ENCODE peak calls at places on chromosomes 3 and 15, in ten cellular contexts. J is adipocyte; Q is GM04503; C is foreskin fibroblast; B is stimulated activated CD4-positive, alpha-beta T cell treated with anti-CD3 and anti-CD28 coated beads, Interleukin-1b, Interleukin-23, amount 100 ng/mL, for 4 hours; H is mammary epithelial cell; M is HT-29; S is effector CD4-positive, alpha-beta T cell; T is NCI-H1105 treated with DMSO at 0.1 percent for 48 hours; K is left cardiac atrium. P is an unnamed sample.

GRCh38 chr3:41503998-41504623 is 304.8 kb downstream of the CTNNB1 start:
- DNase-seq in J (no peak), Q (no peak), C (no peak), B (no peak), H (no peak), M (no peak), S (no peak), T (no peak), K (no peak), P (no peak)

GRCh38 chr3:141064255-141064926 is 13.2 kb downstream of the SPSB4 start:
- DNase-seq in J (no peak), Q (no peak), C (no peak), B (no peak), H (no peak), M (no peak), S (no peak), T (no peak), K (no peak), P (no peak)

GRCh38 chr3:64340636-64341240 is 115.5 kb upstream of the PRICKLE2 start:
- DNase-seq in J (peak), Q (no peak), C (peak), B (no peak), H (peak), M (no peak), S (no peak), T (no peak), K (no peak), P (no peak)

GRCh38 chr3:99167016-99167415 is 265.5 kb upstream of the DCBLD2 start:
- DNase-seq in J (peak), Q (peak), C (peak), B (no peak), H (no peak), M (no peak), S (no peak), T (no peak), K (no peak), P (no peak)

GRCh38 chr3:141920701-141921100 is 44.3 kb downstream of the ATP1B3 start:
- DNase-seq in J (no peak), Q (no peak), C (no peak), B (no peak), H (no peak), M (no peak), S (no peak), T (no peak), K (no peak), P (no peak)

GRCh38 chr15:44729394-44729913 is 6.9 kb upstream of the TRIM69 start:
- DNase-seq in J (peak), Q (no peak), C (no peak), B (no peak), H (no peak), M (no peak), S (no peak), T (peak), K (peak), P (peak)

GRCh38 chr3:45140392-45140791 is 5.8 kb downstream of the CDCP1 start:
- DNase-seq in J (no peak), Q (no peak), C (peak), B (no peak), H (peak), M (no peak), S (no peak), T (no peak), K (no peak), P (no peak)

GRCh38 chr3:111715911-111716523 is 120.9 kb upstream of the ZBED2 start:
- DNase-seq in J (peak), Q (no peak), C (no peak), B (no peak), H (no peak), M (peak), S (no peak), T (peak), K (peak), P (peak)

GRCh38 chr3:174440741-174441587 is 418.2 kb upstream of the NAALADL2 start:
- DNase-seq in J (peak), Q (peak), C (peak), B (peak), H (peak), M (peak), S (no peak), T (peak), K (peak), P (peak)

GRCh38 chr3:87810427-87810826 is 248.4 kb downstream of the CGGBP1 start:
- DNase-seq in J (no peak), Q (no peak), C (no peak), B (no peak), H (no peak), M (no peak), S (no peak), T (no peak), K (no peak), P (no peak)

GRCh38 chr3:58355174-58355573 is 22.5 kb downstream of the PXK start:
- DNase-seq in J (no peak), Q (no peak), C (no peak), B (no peak), H (no peak), M (no peak), S (no peak), T (no peak), K (no peak), P (no peak)

GRCh38 chr3:33439421-33440327 is 531 bp downstream of the UBP1 start:
- DNase-seq in J (peak), Q (no peak), C (peak), B (no peak), H (peak), M (peak), S (peak), T (peak), K (peak), P (peak)

GRCh38 chr15:80310776-80311175 is 58.8 kb upstream of the CTXND1 start:
- DNase-seq in J (no peak), Q (no peak), C (no peak), B (no peak), H (peak), M (no peak), S (no peak), T (no peak), K (no peak), P (no peak)

GRCh38 chr3:152193673-152194267 is 75.0 kb upstream of the MBNL1 start:
- DNase-seq in J (no peak), Q (no peak), C (no peak), B (no peak), H (no peak), M (no peak), S (peak), T (no peak), K (no peak), P (no peak)

GRCh38 chr15:76935620-76936019 is 4.1 kb downstream of the RCN2 start:
- DNase-seq in J (no peak), Q (no peak), C (no peak), B (no peak), H (no peak), M (no peak), S (no peak), T (no peak), K (no peak), P (no peak)

GRCh38 chr15:100704281-100705055 is 102.1 kb downstream of the ASB7 start:
- DNase-seq in J (no peak), Q (peak), C (peak), B (no peak), H (peak), M (no peak), S (no peak), T (no peak), K (no peak), P (no peak)

GRCh38 chr3:190105876-190106275 is 14.8 kb downstream of the P3H2 start:
- DNase-seq in J (peak), Q (peak), C (no peak), B (no peak), H (no peak), M (no peak), S (no peak), T (no peak), K (no peak), P (no peak)

GRCh38 chr15:60994842-60995495 is 234.1 kb downstream of the RORA start:
- DNase-seq in J (no peak), Q (no peak), C (no peak), B (no peak), H (no peak), M (no peak), S (no peak), T (peak), K (no peak), P (peak)

GRCh38 chr3:191328963-191329653 is at the start of gene CCDC50:
- DNase-seq in J (peak), Q (peak), C (peak), B (peak), H (peak), M (peak), S (peak), T (peak), K (peak), P (peak)

GRCh38 chr3:87082806-87083440 is 92.0 kb upstream of the VGLL3 start:
- DNase-seq in J (peak), Q (peak), C (peak), B (no peak), H (peak), M (peak), S (no peak), T (peak), K (no peak), P (no peak)

GRCh38 chr3:49869525-49870126 is at the start of gene CAMKV:
- DNase-seq in J (peak), Q (no peak), C (no peak), B (no peak), H (no peak), M (no peak), S (peak), T (peak), K (no peak), P (no peak)

GRCh38 chr3:195900426-195901355 is 7.7 kb downstream of the TNK2 start:
- DNase-seq in J (no peak), Q (no peak), C (peak), B (no peak), H (peak), M (no peak), S (no peak), T (no peak), K (peak), P (peak)

GRCh38 chr15:96501362-96501761 is 170.9 kb downstream of the NR2F2 start:
- DNase-seq in J (no peak), Q (no peak), C (no peak), B (no peak), H (no peak), M (no peak), S (no peak), T (no peak), K (no peak), P (no peak)

GRCh38 chr3:196686436-196686835 is 25.6 kb downstream of the CEP19 start:
- DNase-seq in J (no peak), Q (no peak), C (no peak), B (no peak), H (no peak), M (no peak), S (no peak), T (no peak), K (no peak), P (no peak)

GRCh38 chr3:187736418-187736871 is 8.8 kb downstream of the BCL6 start:
- DNase-seq in J (peak), Q (no peak), C (peak), B (no peak), H (peak), M (no peak), S (no peak), T (no peak), K (peak), P (peak)

GRCh38 chr15:40306908-40307307 is 827 bp downstream of the PLCB2 start:
- DNase-seq in J (no peak), Q (no peak), C (no peak), B (no peak), H (no peak), M (no peak), S (no peak), T (no peak), K (peak), P (no peak)

GRCh38 chr15:52100807-52101206 is 11.8 kb downstream of the BCL2L10 start:
- DNase-seq in J (peak), Q (peak), C (peak), B (no peak), H (peak), M (peak), S (no peak), T (no peak), K (peak), P (peak)

GRCh38 chr3:61944736-61945135 is 383.4 kb downstream of the PTPRG start:
- DNase-seq in J (no peak), Q (no peak), C (no peak), B (no peak), H (no peak), M (no peak), S (no peak), T (no peak), K (no peak), P (no peak)

GRCh38 chr3:107430214-107431047 is 53.2 kb downstream of the CCDC54 start:
- DNase-seq in J (peak), Q (no peak), C (no peak), B (no peak), H (no peak), M (no peak), S (no peak), T (no peak), K (peak), P (no peak)

GRCh38 chr3:20258371-20258770 is 72.4 kb upstream of the SGO1 start:
- DNase-seq in J (no peak), Q (no peak), C (no peak), B (no peak), H (no peak), M (no peak), S (no peak), T (no peak), K (no peak), P (no peak)

GRCh38 chr3:134081211-134081610 is 51.5 kb upstream of the SLCO2A1 start:
- DNase-seq in J (no peak), Q (no peak), C (no peak), B (no peak), H (no peak), M (no peak), S (no peak), T (no peak), K (no peak), P (no peak)

GRCh38 chr3:100796556-100796955 is 87.3 kb downstream of the TFG start:
- DNase-seq in J (peak), Q (no peak), C (no peak), B (no peak), H (peak), M (peak), S (no peak), T (no peak), K (no peak), P (no peak)

GRCh38 chr3:24222165-24222805 is 272.4 kb downstream of the THRB start:
- DNase-seq in J (no peak), Q (peak), C (peak), B (no peak), H (peak), M (no peak), S (no peak), T (no peak), K (no peak), P (no peak)

GRCh38 chr3:122576174-122576940 is 1.1 kb upstream of the PARP15 start:
- DNase-seq in J (no peak), Q (no peak), C (no peak), B (no peak), H (no peak), M (no peak), S (no peak), T (no peak), K (no peak), P (no peak)

GRCh38 chr15:37134699-37135131 is 34.4 kb upstream of the MEIS2 start:
- DNase-seq in J (peak), Q (no peak), C (no peak), B (no peak), H (peak), M (peak), S (no peak), T (peak), K (no peak), P (no peak)